ENCODE peak calls at places on chromosomes 7 and 10, in seven cellular contexts. P is HCT116, F is HepG2, L is A549, G is GM12878, R is H1, N is K562. W is an unnamed sample. For H3K4me1, the result is how much of the 10 kb centered on the place peaks cover.

GRCh38 chr10:34049469-34049868 is 715.0 kb upstream of the NRP1 start:
- DNase-seq in P (no peak), R (no peak), F (no peak), L (no peak), G (no peak), N (no peak), W (peak)

GRCh38 chr7:70812511-70812910 is 319.4 kb upstream of the GALNT17 start:
- DNase-seq in N (no peak), R (no peak), P (no peak), F (peak), L (no peak), G (no peak), W (no peak)

GRCh38 chr10:35219292-35219691 is 92.6 kb downstream of the CREM start:
- DNase-seq in F (no peak), P (no peak), R (no peak), L (no peak), N (no peak), G (no peak), W (no peak)

GRCh38 chr10:110525349-110526260 is 27.9 kb downstream of the DUSP5 start:
- DNase-seq in P (no peak), G (no peak), R (no peak), N (no peak), L (peak), F (no peak), W (peak)

GRCh38 chr7:23714579-23714978 is 4.6 kb downstream of the STK31 start:
- DNase-seq in G (no peak), R (no peak), L (no peak), F (no peak), P (no peak), N (no peak), W (no peak)

GRCh38 chr7:155831807-155832524 is 19.7 kb upstream of the SHH start:
- DNase-seq in G (no peak), N (no peak), L (peak), F (peak), R (no peak), P (no peak), W (no peak)

GRCh38 chr7:47244692-47245091 is 337.2 kb downstream of the TNS3 start:
- DNase-seq in F (no peak), N (no peak), P (no peak), G (no peak), L (no peak), R (no peak), W (no peak)

GRCh38 chr10:111084346-111085255 is 7.8 kb downstream of the ADRA2A start:
- DNase-seq in F (no peak), R (no peak), P (no peak), G (no peak), N (no peak), L (no peak), W (no peak)

GRCh38 chr10:3152566-3152935 is 20.0 kb downstream of the PITRM1 start:
- DNase-seq in R (no peak), P (no peak), F (no peak), L (no peak), N (no peak), G (no peak), W (no peak)

GRCh38 chr10:72340510-72340895 is 14.2 kb downstream of the DNAJB12 start:
- DNase-seq in R (no peak), L (peak), P (no peak), G (no peak), N (peak), F (no peak), W (no peak)

GRCh38 chr7:11297764-11298163 is 324.1 kb downstream of the PHF14 start:
- DNase-seq in R (no peak), L (no peak), P (no peak), G (no peak), F (no peak), N (no peak), W (no peak)

GRCh38 chr10:21769041-21769440 is 234.5 kb downstream of the DNAJC1 start:
- DNase-seq in R (no peak), F (no peak), G (no peak), P (no peak), L (no peak), N (no peak), W (no peak)

GRCh38 chr7:115099906-115100305 is 178.0 kb downstream of the MDFIC start:
- DNase-seq in F (peak), G (no peak), R (no peak), P (no peak), N (no peak), L (peak), W (peak)

GRCh38 chr7:66296555-66296954 is 91.4 kb downstream of the TPST1 start:
- DNase-seq in R (no peak), N (no peak), G (no peak), L (no peak), F (no peak), P (no peak), W (peak)

GRCh38 chr10:89301721-89302445 is at the start of gene IFIT2:
- DNase-seq in P (no peak), N (peak), F (peak), R (no peak), G (peak), L (peak), W (peak)

GRCh38 chr7:18221377-18222290 is 194.0 kb upstream of the PRPS1L1 start:
- DNase-seq in N (no peak), L (no peak), P (no peak), G (no peak), R (no peak), F (no peak), W (peak)

GRCh38 chr10:60490013-60490412 is 100.3 kb upstream of the ANK3 start:
- DNase-seq in L (no peak), F (no peak), G (no peak), N (no peak), R (no peak), P (no peak), W (peak)

GRCh38 chr10:132185601-132186487 is 904 bp upstream of the DPYSL4 start:
- DNase-seq in G (no peak), R (no peak), P (peak), L (no peak), F (no peak), N (peak), W (peak)

GRCh38 chr7:107813524-107813923 is 10.5 kb upstream of the SLC26A3 start:
- DNase-seq in G (no peak), L (no peak), R (no peak), P (no peak), N (no peak), F (no peak), W (no peak)

GRCh38 chr7:88111136-88111748 is 108.6 kb downstream of the SRI start:
- DNase-seq in G (no peak), L (peak), R (no peak), N (peak), F (peak), P (peak), W (peak)

GRCh38 chr10:123154943-123155505 is 822 bp downstream of the BUB3 start:
- DNase-seq in P (peak), F (peak), L (peak), N (no peak), G (no peak), R (no peak), W (peak)

GRCh38 chr7:77674878-77675277 is 21.4 kb upstream of the RSBN1L start:
- DNase-seq in N (no peak), R (no peak), G (no peak), P (peak), L (peak), F (no peak), W (peak)

GRCh38 chr7:25758559-25758958 is 393.4 kb upstream of the NFE2L3 start:
- DNase-seq in N (no peak), G (no peak), F (no peak), R (no peak), P (no peak), L (no peak), W (no peak)
- TF ChIP-seq CEBPB in N (no peak), G (no peak), F (no peak), R (no peak), P (no peak), L (no peak), W (no peak)

GRCh38 chr10:77909755-77910375 is 16.7 kb downstream of the DLG5 start:
- DNase-seq in R (no peak), F (peak), G (no peak), L (peak), P (no peak), N (peak), W (peak)

GRCh38 chr10:77907900-77908717 is 18.4 kb downstream of the DLG5 start:
- DNase-seq in F (peak), N (peak), L (peak), R (no peak), P (no peak), G (no peak), W (no peak)

GRCh38 chr10:77910524-77911145 is 15.9 kb downstream of the DLG5 start:
- DNase-seq in G (no peak), R (no peak), L (no peak), F (no peak), N (no peak), P (no peak), W (no peak)

GRCh38 chr10:77906863-77907861 is 19.4 kb downstream of the DLG5 start:
- DNase-seq in L (no peak), R (no peak), F (no peak), N (no peak), G (no peak), P (no peak), W (no peak)

GRCh38 chr10:77909021-77909754 is 17.4 kb downstream of the DLG5 start:
- DNase-seq in L (no peak), N (peak), R (no peak), F (no peak), G (no peak), P (no peak), W (no peak)
- H3K4me1 ChIP-seq in L (half or more), N (half or more), R (under half), F (half or more), G (under half), P (under half), W (under half)

DNA sequence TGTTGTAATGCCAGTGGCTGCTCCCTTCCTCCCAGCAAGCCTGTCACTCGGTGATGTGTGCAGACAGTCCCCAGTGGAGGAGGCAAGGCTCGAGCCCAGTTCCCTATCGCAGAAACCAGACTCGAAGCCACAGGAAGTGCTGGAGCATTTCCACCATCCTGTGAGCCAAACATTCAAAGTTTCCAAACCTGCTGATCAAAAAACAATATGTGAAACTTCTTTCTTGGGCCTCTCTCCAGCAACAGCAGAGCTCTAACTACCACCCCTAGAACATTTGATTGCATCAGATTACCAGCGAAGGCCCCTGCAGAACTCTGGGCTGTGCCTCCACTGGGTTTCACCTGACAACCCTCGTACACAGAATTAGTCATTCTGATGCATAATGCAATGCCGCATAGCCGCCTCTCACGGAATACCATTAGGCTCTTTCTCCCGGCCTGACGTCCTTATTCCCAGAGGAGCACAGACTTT is 94.0 kb downstream of the ELMO1 start:
- DNase-seq in L (no peak), R (no peak), N (peak), G (no peak), P (no peak), F (no peak), W (no peak)
- TF ChIP-seq CEBPB in L (no peak), R (peak), N (peak), G (peak), P (no peak), F (no peak), W (no peak)

GRCh38 chr10:654647-654996 is 34.8 kb downstream of the DIP2C start:
- DNase-seq in N (no peak), G (no peak), F (no peak), R (no peak), L (no peak), P (no peak), W (no peak)
- H3K4me1 ChIP-seq in N (under half), G (under half), F (under half), R (under half), L (under half), P (under half), W (under half)

GRCh38 chr7:106071356-106071998 is 40.6 kb downstream of the SYPL1 start:
- DNase-seq in P (no peak), G (peak), F (no peak), R (no peak), L (no peak), N (no peak), W (no peak)
- TF ChIP-seq CEBPB in P (no peak), G (no peak), F (no peak), R (no peak), L (no peak), N (no peak), W (no peak)